ENCODE peak calls at places on chromosomes 2 and 18, in five cellular contexts. One of them, this sample, is unnamed. For H3K36me3, the result is how much of the 10 kb centered on the place peaks cover.

GRCh38 chr18:48405971-48406370 is 3.2 kb downstream of the ZBTB7C start:
- DNase-seq in left lung: no peak
- DNase-seq in adipocyte: no peak
- DNase-seq in hepatocyte: no peak
- DNase-seq in thoracic aorta: no peak
- DNase-seq in this sample: no peak

GRCh38 chr2:120986898-120987650 is 251.4 kb downstream of the GLI2 start:
- DNase-seq in left lung: no peak
- DNase-seq in hepatocyte: no peak
- DNase-seq in thoracic aorta: no peak
- DNase-seq in adipocyte: no peak
- DNase-seq in this sample: no peak

GRCh38 chr2:178482437-178482836 is 2.2 kb downstream of the PLEKHA3 start:
- DNase-seq in left lung: no peak
- DNase-seq in thoracic aorta: no peak
- DNase-seq in hepatocyte: peak
- DNase-seq in adipocyte: peak
- DNase-seq in this sample: no peak

GRCh38 chr18:68693091-68693815 is 21.7 kb downstream of the TMX3 start:
- DNase-seq in adipocyte: no peak
- DNase-seq in hepatocyte: no peak
- DNase-seq in thoracic aorta: no peak
- DNase-seq in left lung: no peak
- DNase-seq in this sample: no peak

GRCh38 chr2:42601076-42601475 is 32.6 kb downstream of the MTA3 start:
- DNase-seq in adipocyte: peak
- DNase-seq in left lung: no peak
- DNase-seq in thoracic aorta: no peak
- DNase-seq in hepatocyte: no peak
- DNase-seq in this sample: no peak

GRCh38 chr2:11131166-11131920 is 23.9 kb upstream of the SLC66A3 start:
- DNase-seq in adipocyte: no peak
- DNase-seq in thoracic aorta: no peak
- DNase-seq in hepatocyte: no peak
- DNase-seq in left lung: no peak
- DNase-seq in this sample: no peak

GRCh38 chr2:207122914-207123744 is 42.6 kb downstream of the KLF7 start:
- DNase-seq in thoracic aorta: no peak
- DNase-seq in hepatocyte: peak
- DNase-seq in left lung: no peak
- DNase-seq in adipocyte: no peak
- DNase-seq in this sample: no peak

GRCh38 chr2:233811087-233811486 is 33.0 kb downstream of the MROH2A start:
- DNase-seq in thoracic aorta: no peak
- DNase-seq in left lung: peak
- DNase-seq in adipocyte: no peak
- DNase-seq in hepatocyte: no peak
- DNase-seq in this sample: no peak

GRCh38 chr2:58930541-58930940 is 689.4 kb upstream of the FANCL start:
- DNase-seq in left lung: no peak
- DNase-seq in hepatocyte: no peak
- DNase-seq in adipocyte: no peak
- DNase-seq in thoracic aorta: no peak
- DNase-seq in this sample: no peak

GRCh38 chr2:149375801-149376349 is 45.5 kb downstream of the LYPD6 start:
- DNase-seq in hepatocyte: no peak
- DNase-seq in thoracic aorta: no peak
- DNase-seq in adipocyte: peak
- DNase-seq in left lung: no peak
- DNase-seq in this sample: no peak

GRCh38 chr2:218368621-218369153 is 12.0 kb downstream of the CATIP start:
- DNase-seq in hepatocyte: no peak
- DNase-seq in thoracic aorta: no peak
- DNase-seq in adipocyte: no peak
- DNase-seq in left lung: no peak
- DNase-seq in this sample: no peak

GRCh38 chr2:231716641-231717280 is 8.4 kb downstream of the PTMA start:
- DNase-seq in thoracic aorta: no peak
- DNase-seq in left lung: no peak
- DNase-seq in hepatocyte: no peak
- DNase-seq in adipocyte: peak
- DNase-seq in this sample: no peak

GRCh38 chr2:832635-833034 is 118.0 kb upstream of the SNTG2 start:
- DNase-seq in hepatocyte: no peak
- DNase-seq in adipocyte: no peak
- DNase-seq in left lung: no peak
- DNase-seq in thoracic aorta: no peak
- DNase-seq in this sample: no peak

GRCh38 chr2:23269747-23270146 is 115.2 kb upstream of the KLHL29 start:
- DNase-seq in thoracic aorta: no peak
- DNase-seq in hepatocyte: no peak
- DNase-seq in adipocyte: peak
- DNase-seq in left lung: no peak
- DNase-seq in this sample: no peak

GRCh38 chr18:55354795-55355194 is 233.2 kb downstream of the TCF4 start:
- DNase-seq in thoracic aorta: no peak
- DNase-seq in hepatocyte: no peak
- DNase-seq in left lung: no peak
- DNase-seq in adipocyte: no peak
- DNase-seq in this sample: no peak

GRCh38 chr2:28624436-28624797 is 127.2 kb upstream of the PPP1CB start:
- DNase-seq in left lung: no peak
- DNase-seq in hepatocyte: no peak
- DNase-seq in thoracic aorta: no peak
- DNase-seq in adipocyte: no peak
- DNase-seq in this sample: no peak

GRCh38 chr2:186535861-186536260 is 49.8 kb downstream of the ZC3H15 start:
- DNase-seq in hepatocyte: no peak
- DNase-seq in left lung: no peak
- DNase-seq in adipocyte: no peak
- DNase-seq in thoracic aorta: no peak
- DNase-seq in this sample: no peak

GRCh38 chr2:63643486-63643885 is 54.7 kb downstream of the MDH1 start:
- DNase-seq in left lung: no peak
- DNase-seq in adipocyte: no peak
- DNase-seq in hepatocyte: no peak
- DNase-seq in thoracic aorta: no peak
- DNase-seq in this sample: no peak

GRCh38 chr2:14524041-14524802 is 108.3 kb upstream of the LRATD1 start:
- DNase-seq in left lung: no peak
- DNase-seq in hepatocyte: no peak
- DNase-seq in adipocyte: peak
- DNase-seq in thoracic aorta: no peak
- DNase-seq in this sample: no peak

GRCh38 chr2:214011676-214012075 is 399.2 kb upstream of the VWC2L start:
- DNase-seq in hepatocyte: no peak
- DNase-seq in thoracic aorta: no peak
- DNase-seq in left lung: no peak
- DNase-seq in adipocyte: no peak
- DNase-seq in this sample: no peak

GRCh38 chr2:40004336-40004735 is 225.3 kb upstream of the THUMPD2 start:
- DNase-seq in thoracic aorta: no peak
- DNase-seq in hepatocyte: no peak
- DNase-seq in left lung: no peak
- DNase-seq in adipocyte: peak
- DNase-seq in this sample: no peak

GRCh38 chr2:72148391-72148974 is 821 bp upstream of the CYP26B1 start:
- DNase-seq in hepatocyte: peak
- DNase-seq in adipocyte: peak
- DNase-seq in thoracic aorta: no peak
- DNase-seq in left lung: peak
- DNase-seq in this sample: no peak

GRCh38 chr2:33223851-33224250 is 252.6 kb upstream of the RASGRP3 start:
- DNase-seq in adipocyte: no peak
- DNase-seq in left lung: no peak
- DNase-seq in hepatocyte: no peak
- DNase-seq in thoracic aorta: no peak
- DNase-seq in this sample: no peak

DNA sequence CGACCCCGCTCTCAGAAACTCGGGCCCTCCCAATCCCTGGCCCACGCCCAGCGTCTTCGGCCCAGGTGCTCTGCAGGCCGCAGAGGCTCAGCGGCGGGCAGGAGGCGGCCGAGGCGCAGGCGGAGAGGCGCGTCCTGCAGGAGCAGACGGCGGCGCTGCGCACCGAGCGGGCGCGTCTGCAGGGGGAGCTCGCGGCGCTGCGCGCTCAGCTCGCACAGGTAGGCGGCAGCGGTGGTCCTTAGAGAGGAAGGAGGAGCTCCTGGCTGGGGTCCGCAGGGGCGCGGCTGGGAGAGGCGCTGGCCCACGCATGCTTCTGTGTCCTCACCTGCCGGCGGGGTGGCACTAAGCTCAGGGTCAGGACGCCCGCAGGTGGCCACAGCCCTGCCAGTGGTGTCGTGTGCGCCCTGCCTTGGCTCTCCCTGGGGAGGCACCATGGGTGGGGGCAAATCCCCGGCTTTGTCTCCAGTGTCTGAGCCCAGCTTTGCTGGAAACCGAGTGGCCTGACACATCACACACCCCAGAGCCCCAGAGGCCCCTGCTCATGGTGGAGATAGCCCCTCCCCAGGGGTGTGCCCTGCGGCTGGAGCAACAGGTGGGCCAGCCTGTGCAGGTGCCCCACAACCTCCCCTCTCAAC is 14.9 kb upstream of the SNED1 start:
- DNase-seq in adipocyte: no peak
- DNase-seq in thoracic aorta: no peak
- DNase-seq in hepatocyte: peak
- DNase-seq in left lung: peak
- DNase-seq in this sample: peak
- H3K4me3 ChIP-seq in adipocyte: no peak
- H3K4me3 ChIP-seq in thoracic aorta: peak
- H3K4me3 ChIP-seq in hepatocyte: no peak
- H3K4me3 ChIP-seq in left lung: no peak
- H3K4me3 ChIP-seq in this sample: no peak

DNA sequence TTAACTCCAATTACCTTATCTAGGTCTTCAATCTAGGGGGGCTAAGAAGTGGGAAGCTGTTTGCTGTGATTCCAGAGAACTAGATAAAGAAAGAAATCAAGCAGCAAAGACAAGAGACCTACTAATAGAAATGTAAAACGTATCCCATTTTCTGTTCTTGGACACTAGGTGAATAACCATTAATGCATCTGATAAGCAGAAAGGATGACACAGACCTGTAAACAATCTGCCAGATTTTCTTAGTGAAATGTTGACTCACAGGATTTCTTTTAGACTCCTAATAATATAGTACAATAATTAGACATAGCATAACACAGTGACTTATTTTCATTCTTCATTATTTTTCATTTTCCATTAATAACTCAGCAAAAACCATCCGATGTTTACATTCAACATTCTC is 1.3 kb downstream of the WDR35 start:
- DNase-seq in hepatocyte: no peak
- DNase-seq in thoracic aorta: no peak
- DNase-seq in left lung: no peak
- DNase-seq in adipocyte: no peak
- DNase-seq in this sample: no peak
- H3K36me3 ChIP-seq in hepatocyte: under half
- H3K36me3 ChIP-seq in thoracic aorta: under half
- H3K36me3 ChIP-seq in left lung: under half
- H3K36me3 ChIP-seq in adipocyte: under half
- H3K36me3 ChIP-seq in this sample: under half

DNA sequence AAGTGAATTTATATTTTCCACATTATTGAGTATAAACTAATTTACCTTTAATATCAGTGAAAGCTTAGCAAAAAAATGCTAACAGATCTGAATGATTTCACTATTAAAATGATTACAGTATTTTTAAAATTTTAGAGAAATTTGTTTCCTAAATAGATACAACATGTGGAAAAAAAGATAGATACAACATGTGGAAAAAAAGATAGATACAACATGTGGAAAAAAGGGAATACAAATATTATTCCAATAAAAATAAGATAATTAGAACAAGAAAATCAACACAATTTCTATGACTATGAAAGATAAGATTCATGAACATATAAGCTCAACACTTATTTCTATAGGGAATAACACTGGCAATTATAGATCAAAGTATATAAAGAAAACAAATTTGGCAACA is 865.9 kb upstream of the VRK2 start:
- DNase-seq in adipocyte: no peak
- DNase-seq in left lung: no peak
- DNase-seq in thoracic aorta: no peak
- DNase-seq in hepatocyte: no peak
- DNase-seq in this sample: no peak
- H3K4me3 ChIP-seq in adipocyte: no peak
- H3K4me3 ChIP-seq in left lung: no peak
- H3K4me3 ChIP-seq in thoracic aorta: no peak
- H3K4me3 ChIP-seq in hepatocyte: no peak
- H3K4me3 ChIP-seq in this sample: no peak

DNA sequence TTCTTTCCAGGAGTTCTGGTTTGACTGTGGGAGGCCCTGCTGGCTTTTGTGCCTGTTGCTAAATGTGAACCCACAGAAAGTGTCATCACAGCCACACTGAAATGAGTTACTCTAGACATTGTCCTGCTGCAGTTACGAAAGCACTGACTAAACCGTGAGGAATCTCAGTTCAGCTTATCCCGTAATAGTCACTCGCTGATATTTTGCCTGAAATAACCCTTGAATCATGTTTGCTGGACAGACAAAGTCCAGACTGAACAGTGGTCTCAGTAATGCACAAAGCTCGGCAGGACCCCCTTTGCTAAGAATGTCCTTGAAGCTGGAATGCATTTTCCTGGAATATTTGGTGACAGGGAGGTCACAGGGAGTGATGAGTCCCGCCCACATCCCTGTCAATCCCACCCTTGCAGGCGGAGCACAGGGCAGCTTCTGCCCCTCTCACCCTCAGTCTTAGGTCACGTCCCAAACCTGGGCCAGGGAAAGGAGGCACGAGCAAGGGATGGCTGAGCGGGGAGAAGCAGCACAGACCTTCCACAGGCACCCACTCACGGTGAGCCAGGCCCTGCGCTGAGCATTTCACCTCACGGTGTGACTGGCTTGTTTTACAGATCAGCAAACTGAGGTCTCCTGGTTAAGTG is 53.4 kb downstream of the ADI1 start:
- DNase-seq in hepatocyte: peak
- DNase-seq in left lung: peak
- DNase-seq in thoracic aorta: no peak
- DNase-seq in adipocyte: peak
- DNase-seq in this sample: no peak
- H3K36me3 ChIP-seq in hepatocyte: under half
- H3K36me3 ChIP-seq in left lung: under half
- H3K36me3 ChIP-seq in thoracic aorta: under half
- H3K36me3 ChIP-seq in adipocyte: under half
- H3K36me3 ChIP-seq in this sample: under half

GRCh38 chr18:10455726-10456453 is 1.5 kb downstream of the APCDD1 start:
- DNase-seq in hepatocyte: peak
- DNase-seq in left lung: no peak
- DNase-seq in thoracic aorta: no peak
- DNase-seq in adipocyte: no peak
- DNase-seq in this sample: no peak
- H3K4me3 ChIP-seq in hepatocyte: peak
- H3K4me3 ChIP-seq in left lung: peak
- H3K4me3 ChIP-seq in thoracic aorta: peak
- H3K4me3 ChIP-seq in adipocyte: peak
- H3K4me3 ChIP-seq in this sample: no peak

This sample was measured in naive thymus-derived CD4-positive, alpha-beta T cell.